ENCODE peak calls at places on chromosomes 7 and 10, in six cellular contexts. J, E, Y, S, D and L are unnamed samples.

GRCh38 chr7:27933691-27934565 is 194.0 kb downstream of the TAX1BP1 start:
- DNase-seq in S (no peak), D (no peak), Y (no peak), E (peak; percentile 83), J (no peak), L (no peak)

GRCh38 chr10:131652416-131652815 is 248.4 kb upstream of the PPP2R2D start:
- DNase-seq in J (no peak), D (no peak), S (no peak), Y (no peak), E (no peak), L (no peak)

GRCh38 chr10:100882681-100883321 is 30.0 kb upstream of the SLF2 start:
- DNase-seq in Y (no peak), S (no peak), J (peak; percentile 84), D (no peak), E (peak; percentile 79), L (no peak)

GRCh38 chr7:28328161-28328560 is 84.2 kb upstream of the CREB5 start:
- DNase-seq in D (no peak), Y (no peak), J (no peak), S (no peak), E (no peak), L (no peak)

GRCh38 chr10:92761576-92761975 is 71.8 kb downstream of the HHEX start:
- DNase-seq in E (peak; percentile 51), S (no peak), D (no peak), Y (no peak), J (no peak), L (no peak)

GRCh38 chr7:45001138-45001694 is 1.2 kb downstream of the CCM2 start:
- DNase-seq in J (peak; percentile 11), S (no peak), Y (peak; percentile 74), D (peak; percentile 97), E (peak; percentile 49), L (peak; percentile 76)

GRCh38 chr7:90931996-90932912 is 332.0 kb upstream of the FZD1 start:
- DNase-seq in D (peak; percentile 95), E (peak; percentile 11), S (no peak), J (no peak), Y (no peak), L (no peak)

GRCh38 chr7:73742338-73742752 is 3.7 kb upstream of the ABHD11 start:
- DNase-seq in D (no peak), E (no peak), J (no peak), Y (peak; percentile 73), S (no peak), L (no peak)

GRCh38 chr10:117662126-117662525 is 119.6 kb downstream of the EMX2 start:
- DNase-seq in J (no peak), Y (no peak), D (no peak), S (no peak), E (peak; percentile 83), L (no peak)

GRCh38 chr7:47751068-47751467 is 169.2 kb upstream of the TNS3 start:
- DNase-seq in J (no peak), S (no peak), E (no peak), D (no peak), Y (no peak), L (no peak)

GRCh38 chr10:129927351-129928120 is 36.5 kb downstream of the EBF3 start:
- DNase-seq in J (no peak), E (no peak), D (no peak), S (no peak), Y (no peak), L (no peak)

GRCh38 chr10:98878418-98878817 is 357.2 kb downstream of the HPSE2 start:
- DNase-seq in S (no peak), J (peak; percentile 10), E (no peak), Y (no peak), D (no peak), L (no peak)

GRCh38 chr7:124688991-124689390 is 76.6 kb downstream of the GPR37 start:
- DNase-seq in D (no peak), S (no peak), J (peak; percentile 30), E (peak; percentile 0), Y (no peak), L (peak; percentile 83)

GRCh38 chr7:122132341-122132740 is 11.7 kb downstream of the AASS start:
- DNase-seq in D (no peak), Y (no peak), J (peak; percentile 31), E (peak; percentile 77), S (no peak), L (peak; percentile 50)

GRCh38 chr7:45145881-45146280 is 11.7 kb upstream of the RAMP3 start:
- DNase-seq in D (no peak), Y (no peak), E (no peak), J (no peak), S (no peak), L (no peak)

GRCh38 chr7:152144557-152145245 is 119.2 kb downstream of the GALNT11 start:
- DNase-seq in D (no peak), S (no peak), J (no peak), Y (no peak), E (no peak), L (no peak)

GRCh38 chr10:49615213-49615612 is 1.4 kb downstream of the CHAT start:
- DNase-seq in E (no peak), J (no peak), Y (no peak), D (no peak), S (no peak), L (no peak)

GRCh38 chr10:76336213-76336963 is 905.0 kb downstream of the LRMDA start:
- DNase-seq in S (no peak), J (no peak), Y (peak; percentile 34), E (no peak), D (no peak), L (no peak)

GRCh38 chr7:40918701-40919271 is 784.0 kb downstream of the SUGCT start:
- DNase-seq in S (no peak), E (peak; percentile 82), D (no peak), J (peak; percentile 70), Y (peak; percentile 65), L (peak; percentile 38)

GRCh38 chr7:155375337-155376277 is 77.9 kb downstream of the INSIG1 start:
- DNase-seq in Y (no peak), J (no peak), E (no peak), S (no peak), D (no peak), L (no peak)
- H3K4me2 ChIP-seq in Y (no peak overlapping the region), J (no peak overlapping the region), E (no peak overlapping the region), S (no peak overlapping the region), D (no peak overlapping the region), L (no peak overlapping the region)

DNA sequence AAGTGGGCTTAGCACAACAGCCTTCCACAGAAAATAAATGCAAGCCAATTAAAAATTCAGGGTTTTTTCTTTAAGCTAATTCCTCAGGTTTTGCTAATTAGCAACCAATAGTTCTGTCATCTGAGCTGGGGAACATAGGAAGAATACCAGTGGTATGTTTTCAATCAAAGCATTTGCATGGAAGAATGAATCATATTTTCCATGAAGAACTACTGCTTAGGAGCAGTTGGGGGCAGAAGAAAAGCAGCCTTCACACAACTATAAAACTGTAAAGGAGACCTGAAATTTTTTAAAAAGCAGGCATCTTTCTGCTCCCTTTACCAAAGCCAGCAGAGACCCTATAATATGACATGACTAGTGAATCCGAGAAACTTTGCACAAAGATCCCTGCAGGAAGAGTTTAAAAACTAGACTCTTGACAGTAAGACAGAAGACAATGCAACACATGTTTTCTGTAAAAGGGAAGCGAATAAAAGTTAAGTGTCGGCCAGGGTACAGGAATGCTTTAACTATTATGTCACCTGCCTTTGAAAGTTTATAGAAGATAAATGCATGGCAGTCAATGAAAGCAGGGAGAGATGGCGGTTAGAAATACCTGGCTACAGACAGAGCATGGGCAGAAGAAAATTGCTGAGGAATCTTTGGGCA is 93.3 kb downstream of the GLI3 start:
- DNase-seq in J (no peak), S (no peak), E (peak; percentile 87), D (no peak), Y (no peak), L (no peak)
- H3K27ac ChIP-seq in J (no peak overlapping the region), S (no peak overlapping the region), E (peak overlapping the region; percentile 50), D (no peak overlapping the region), Y (peak overlapping the region; percentile 41), L (no peak overlapping the region)

GRCh38 chr10:43816351-43817321 is 168.0 kb upstream of the ZNF32 start:
- DNase-seq in E (peak; percentile 93), Y (peak; percentile 58), J (peak; percentile 53), S (no peak), D (peak; percentile 82), L (no peak)
- H3K4me3 ChIP-seq in E (peak overlapping the region; percentile 37), Y (no peak overlapping the region), J (no peak overlapping the region), S (no peak overlapping the region), D (no peak overlapping the region), L (no peak overlapping the region)

DNA sequence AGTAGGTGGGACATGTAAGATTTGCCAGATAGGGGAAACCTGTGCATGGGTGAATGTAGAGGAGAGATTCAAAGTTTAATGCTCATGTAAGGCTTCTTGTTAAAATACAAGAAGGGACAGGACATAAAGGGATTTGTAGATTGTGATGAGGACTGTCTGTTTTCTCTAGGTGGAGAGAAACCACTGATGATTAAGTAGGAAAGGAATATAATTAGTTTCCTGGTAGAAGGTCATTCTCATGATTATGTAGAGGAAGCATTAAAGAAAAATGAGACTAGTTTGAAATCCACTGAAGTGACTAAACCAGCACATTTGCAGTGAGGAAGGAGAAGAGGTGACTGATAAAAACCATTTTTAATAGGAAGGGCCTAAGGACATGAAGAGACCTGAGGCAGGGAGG is 19.6 kb upstream of the MACC1 start:
- DNase-seq in Y (no peak), E (peak; percentile 69), D (no peak), J (no peak), S (no peak), L (no peak)
- H3K4me2 ChIP-seq in Y (no peak overlapping the region), E (peak overlapping the region; percentile 49), D (no peak overlapping the region), J (no peak overlapping the region), S (no peak overlapping the region), L (no peak overlapping the region)

GRCh38 chr10:14656052-14656451 is 118.6 kb downstream of the FAM107B start:
- DNase-seq in E (no peak), S (no peak), D (no peak), J (no peak), Y (no peak), L (no peak)
- H3K27ac ChIP-seq in E (no peak overlapping the region), S (no peak overlapping the region), D (no peak overlapping the region), J (no peak overlapping the region), Y (no peak overlapping the region), L (no peak overlapping the region)